ENCODE peak calls at places on chromosome 11, in ten cellular contexts. T, G, W, Y, U, V, Q, Z, F and B are unnamed samples.

GRCh38 chr11:95680169-95680929 is 109.2 kb downstream of the FAM76B start:
- DNase-seq in T (no peak), G (peak; percentile 61), W (no peak), Y (peak; percentile 91), U (peak; percentile 85), V (peak; percentile 93), Q (no peak), Z (no peak), F (no peak), B (no peak)

GRCh38 chr11:130827697-130828377 is 88.4 kb downstream of the SNX19 start:
- DNase-seq in T (no peak), G (peak; percentile 85), W (peak; percentile 71), Y (peak; percentile 84), U (peak; percentile 82), V (peak; percentile 85), Q (no peak), Z (peak; percentile 72), F (peak; percentile 24), B (peak; percentile 88)

GRCh38 chr11:122721964-122722266 is 66.4 kb downstream of the UBASH3B start:
- DNase-seq in T (no peak), G (peak; percentile 94), W (peak; percentile 48), Y (peak; percentile 91), U (peak; percentile 94), V (peak; percentile 97), Q (no peak), Z (peak; percentile 73), F (no peak), B (no peak)

GRCh38 chr11:78784321-78785061 is 209.8 kb upstream of the NARS2 start:
- DNase-seq in T (no peak), G (peak; percentile 68), W (no peak), Y (peak; percentile 79), U (peak; percentile 95), V (peak; percentile 54), Q (no peak), Z (peak; percentile 89), F (no peak), B (no peak)

GRCh38 chr11:74935285-74935684 is 13.6 kb downstream of the XRRA1 start:
- DNase-seq in T (no peak), G (no peak), W (no peak), Y (no peak), U (no peak), V (no peak), Q (no peak), Z (no peak), F (no peak), B (no peak)

GRCh38 chr11:1478544-1478943 is 8.0 kb downstream of the MOB2 start:
- DNase-seq in T (no peak), G (no peak), W (no peak), Y (no peak), U (no peak), V (no peak), Q (no peak), Z (no peak), F (no peak), B (no peak)

GRCh38 chr11:110858556-110858921 is 146.3 kb upstream of the ARHGAP20 start:
- DNase-seq in T (no peak), G (no peak), W (no peak), Y (peak; percentile 36), U (no peak), V (peak; percentile 74), Q (no peak), Z (no peak), F (no peak), B (no peak)

GRCh38 chr11:129836979-129837378 is 21.3 kb downstream of the TMEM45B start:
- DNase-seq in T (no peak), G (no peak), W (no peak), Y (no peak), U (no peak), V (no peak), Q (no peak), Z (no peak), F (no peak), B (peak; percentile 45)

GRCh38 chr11:125935629-125936199 is 10.1 kb upstream of the VSIG10L2 start:
- DNase-seq in T (no peak), G (no peak), W (no peak), Y (peak; percentile 11), U (no peak), V (no peak), Q (no peak), Z (no peak), F (no peak), B (no peak)

GRCh38 chr11:103661991-103662390 is 374.4 kb upstream of the DDI1 start:
- DNase-seq in T (no peak), G (no peak), W (no peak), Y (no peak), U (no peak), V (no peak), Q (no peak), Z (no peak), F (no peak), B (no peak)

GRCh38 chr11:72772059-72772458 is 19.9 kb upstream of the ARAP1 start:
- DNase-seq in T (no peak), G (no peak), W (no peak), Y (no peak), U (no peak), V (no peak), Q (no peak), Z (no peak), F (no peak), B (no peak)

GRCh38 chr11:109424893-109425292 is 2.9 kb downstream of the C11orf87 start:
- DNase-seq in T (no peak), G (no peak), W (no peak), Y (no peak), U (no peak), V (no peak), Q (no peak), Z (no peak), F (no peak), B (peak; percentile 75)

GRCh38 chr11:117627259-117627658 is 169.8 kb downstream of the DSCAML1 start:
- DNase-seq in T (no peak), G (no peak), W (no peak), Y (no peak), U (no peak), V (no peak), Q (no peak), Z (no peak), F (no peak), B (no peak)

GRCh38 chr11:2580444-2581050 is 119.2 kb downstream of the KCNQ1OT1 start:
- DNase-seq in T (no peak), G (no peak), W (no peak), Y (no peak), U (no peak), V (no peak), Q (no peak), Z (no peak), F (no peak), B (no peak)

GRCh38 chr11:83437939-83438338 is 151.8 kb upstream of the CCDC90B start:
- DNase-seq in T (no peak), G (no peak), W (no peak), Y (no peak), U (no peak), V (no peak), Q (no peak), Z (no peak), F (no peak), B (no peak)

GRCh38 chr11:27816200-27816599 is 115.9 kb upstream of the BDNF start:
- DNase-seq in T (no peak), G (no peak), W (no peak), Y (no peak), U (no peak), V (no peak), Q (no peak), Z (no peak), F (no peak), B (no peak)

GRCh38 chr11:59186130-59186594 is 14.2 kb downstream of the DTX4 start:
- DNase-seq in T (no peak), G (no peak), W (peak; percentile 46), Y (no peak), U (no peak), V (no peak), Q (peak; percentile 52), Z (no peak), F (no peak), B (peak; percentile 87)

GRCh38 chr11:7014118-7014517 is 6.0 kb downstream of the ZNF214 start:
- DNase-seq in T (no peak), G (no peak), W (no peak), Y (no peak), U (no peak), V (no peak), Q (no peak), Z (no peak), F (no peak), B (no peak)

GRCh38 chr11:24637520-24637919 is 140.7 kb downstream of the LUZP2 start:
- DNase-seq in T (no peak), G (no peak), W (no peak), Y (no peak), U (no peak), V (no peak), Q (no peak), Z (no peak), F (no peak), B (peak; percentile 66)

GRCh38 chr11:62879554-62879953 is 1.1 kb upstream of the SLC3A2 start:
- DNase-seq in T (no peak), G (no peak), W (no peak), Y (peak; percentile 39), U (no peak), V (peak; percentile 48), Q (no peak), Z (no peak), F (no peak), B (no peak)

GRCh38 chr11:1674194-1674878 is 22.7 kb upstream of the KRTAP5-6 start:
- DNase-seq in T (no peak), G (no peak), W (no peak), Y (no peak), U (no peak), V (no peak), Q (no peak), Z (no peak), F (no peak), B (no peak)

GRCh38 chr11:1208361-1209261 is 14.3 kb upstream of the MUC5B start:
- DNase-seq in T (no peak), G (no peak), W (no peak), Y (no peak), U (no peak), V (no peak), Q (no peak), Z (no peak), F (no peak), B (no peak)

GRCh38 chr11:45110562-45110961 is 35.9 kb upstream of the PRDM11 start:
- DNase-seq in T (peak; percentile 20), G (peak; percentile 58), W (peak; percentile 57), Y (peak; percentile 77), U (peak; percentile 68), V (peak; percentile 89), Q (peak; percentile 23), Z (peak; percentile 68), F (no peak), B (peak; percentile 74)

GRCh38 chr11:10042699-10043098 is 251.3 kb downstream of the SBF2 start:
- DNase-seq in T (no peak), G (no peak), W (no peak), Y (no peak), U (no peak), V (no peak), Q (no peak), Z (no peak), F (no peak), B (no peak)

GRCh38 chr11:127620660-127621059 is 620.1 kb upstream of the KIRREL3 start:
- DNase-seq in T (no peak), G (no peak), W (no peak), Y (no peak), U (peak; percentile 53), V (peak; percentile 1), Q (no peak), Z (no peak), F (no peak), B (no peak)

GRCh38 chr11:94868468-94868867 is 100.3 kb downstream of the AMOTL1 start:
- DNase-seq in T (no peak), G (no peak), W (no peak), Y (no peak), U (no peak), V (no peak), Q (no peak), Z (no peak), F (no peak), B (no peak)

GRCh38 chr11:16953620-16954019 is 60.6 kb downstream of the PLEKHA7 start:
- DNase-seq in T (no peak), G (no peak), W (no peak), Y (no peak), U (no peak), V (no peak), Q (no peak), Z (no peak), F (no peak), B (no peak)

GRCh38 chr11:122852071-122852831 is 14.0 kb downstream of the CRTAM start:
- DNase-seq in T (no peak), G (peak; percentile 44), W (no peak), Y (peak; percentile 28), U (peak; percentile 53), V (peak; percentile 31), Q (no peak), Z (peak; percentile 20), F (no peak), B (no peak)